ENCODE peak calls at places on chromosomes 16 and 17, in seven cellular contexts. One of them, this sample, is unnamed.

GRCh38 chr17:6753006-6753445 is 2.8 kb upstream of the XAF1 start:
- DNase-seq in NCI-H460: no peak
- DNase-seq in Calu3: no peak
- DNase-seq in ACHN: no peak
- DNase-seq in left ventricle myocardium superior: peak
- DNase-seq in AG08396: peak
- DNase-seq in aorta: peak
- DNase-seq in this sample: no peak

GRCh38 chr17:45248132-45248936 is 13.6 kb downstream of the SPATA32 start:
- DNase-seq in Calu3: peak
- DNase-seq in AG08396: no peak
- DNase-seq in aorta: no peak
- DNase-seq in NCI-H460: no peak
- DNase-seq in ACHN: peak
- DNase-seq in left ventricle myocardium superior: peak
- DNase-seq in this sample: peak

GRCh38 chr17:77684803-77685580 is 273.5 kb upstream of the TNRC6C start:
- DNase-seq in aorta: no peak
- DNase-seq in Calu3: no peak
- DNase-seq in NCI-H460: no peak
- DNase-seq in AG08396: no peak
- DNase-seq in ACHN: no peak
- DNase-seq in left ventricle myocardium superior: no peak
- DNase-seq in this sample: no peak

GRCh38 chr17:57174591-57174990 is 81.7 kb upstream of the MSI2 start:
- DNase-seq in AG08396: no peak
- DNase-seq in NCI-H460: no peak
- DNase-seq in Calu3: no peak
- DNase-seq in left ventricle myocardium superior: no peak
- DNase-seq in ACHN: no peak
- DNase-seq in aorta: no peak
- DNase-seq in this sample: no peak

GRCh38 chr17:41748275-41748674 is 13.8 kb upstream of the HAP1 start:
- DNase-seq in NCI-H460: no peak
- DNase-seq in ACHN: no peak
- DNase-seq in Calu3: no peak
- DNase-seq in AG08396: no peak
- DNase-seq in aorta: no peak
- DNase-seq in left ventricle myocardium superior: no peak
- DNase-seq in this sample: no peak

GRCh38 chr16:82024883-82025282 is 10.2 kb upstream of the HSD17B2 start:
- DNase-seq in NCI-H460: no peak
- DNase-seq in ACHN: no peak
- DNase-seq in left ventricle myocardium superior: no peak
- DNase-seq in Calu3: no peak
- DNase-seq in AG08396: no peak
- DNase-seq in aorta: no peak
- DNase-seq in this sample: no peak

GRCh38 chr17:65163990-65164495 is 26.9 kb downstream of the RGS9 start:
- DNase-seq in NCI-H460: peak
- DNase-seq in aorta: no peak
- DNase-seq in Calu3: peak
- DNase-seq in ACHN: peak
- DNase-seq in left ventricle myocardium superior: no peak
- DNase-seq in AG08396: peak
- DNase-seq in this sample: peak

GRCh38 chr16:68991075-68991474 is 114.4 kb upstream of the HAS3 start:
- DNase-seq in ACHN: no peak
- DNase-seq in Calu3: no peak
- DNase-seq in AG08396: no peak
- DNase-seq in NCI-H460: no peak
- DNase-seq in aorta: no peak
- DNase-seq in left ventricle myocardium superior: no peak
- DNase-seq in this sample: no peak

GRCh38 chr16:56263711-56264608 is 72.7 kb downstream of the GNAO1 start:
- DNase-seq in AG08396: no peak
- DNase-seq in ACHN: no peak
- DNase-seq in NCI-H460: no peak
- DNase-seq in left ventricle myocardium superior: peak
- DNase-seq in aorta: no peak
- DNase-seq in Calu3: no peak
- DNase-seq in this sample: peak

GRCh38 chr17:40319651-40320550 is 10.9 kb downstream of the RARA start:
- DNase-seq in ACHN: no peak
- DNase-seq in NCI-H460: no peak
- DNase-seq in Calu3: peak
- DNase-seq in left ventricle myocardium superior: peak
- DNase-seq in AG08396: no peak
- DNase-seq in aorta: peak
- DNase-seq in this sample: no peak

GRCh38 chr16:66616592-66616991 is 12.1 kb downstream of the CMTM3 start:
- DNase-seq in NCI-H460: no peak
- DNase-seq in left ventricle myocardium superior: no peak
- DNase-seq in AG08396: no peak
- DNase-seq in aorta: no peak
- DNase-seq in ACHN: peak
- DNase-seq in Calu3: no peak
- DNase-seq in this sample: no peak

GRCh38 chr17:49022391-49022941 is 25.3 kb downstream of the IGF2BP1 start:
- DNase-seq in NCI-H460: no peak
- DNase-seq in AG08396: peak
- DNase-seq in Calu3: peak
- DNase-seq in ACHN: peak
- DNase-seq in left ventricle myocardium superior: no peak
- DNase-seq in aorta: no peak
- DNase-seq in this sample: no peak

GRCh38 chr16:85417156-85417860 is 195.8 kb upstream of the GSE1 start:
- DNase-seq in ACHN: no peak
- DNase-seq in left ventricle myocardium superior: peak
- DNase-seq in NCI-H460: no peak
- DNase-seq in Calu3: no peak
- DNase-seq in AG08396: no peak
- DNase-seq in aorta: peak
- DNase-seq in this sample: no peak

GRCh38 chr16:10938321-10938720 is 3.9 kb downstream of the DEXI start:
- DNase-seq in AG08396: no peak
- DNase-seq in NCI-H460: no peak
- DNase-seq in left ventricle myocardium superior: no peak
- DNase-seq in Calu3: no peak
- DNase-seq in ACHN: no peak
- DNase-seq in aorta: no peak
- DNase-seq in this sample: no peak

GRCh38 chr16:78441298-78441697 is 341.8 kb downstream of the WWOX start:
- DNase-seq in left ventricle myocardium superior: no peak
- DNase-seq in Calu3: no peak
- DNase-seq in aorta: no peak
- DNase-seq in AG08396: no peak
- DNase-seq in ACHN: no peak
- DNase-seq in NCI-H460: no peak
- DNase-seq in this sample: no peak

GRCh38 chr17:52410781-52411180 is 252.3 kb upstream of the CA10 start:
- DNase-seq in ACHN: no peak
- DNase-seq in left ventricle myocardium superior: no peak
- DNase-seq in aorta: no peak
- DNase-seq in NCI-H460: no peak
- DNase-seq in Calu3: no peak
- DNase-seq in AG08396: no peak
- DNase-seq in this sample: no peak

GRCh38 chr17:73324711-73325526 is 13.1 kb upstream of the CDC42EP4 start:
- DNase-seq in Calu3: no peak
- DNase-seq in NCI-H460: no peak
- DNase-seq in left ventricle myocardium superior: no peak
- DNase-seq in aorta: no peak
- DNase-seq in ACHN: no peak
- DNase-seq in AG08396: no peak
- DNase-seq in this sample: no peak

GRCh38 chr16:17364319-17365210 is 106.2 kb downstream of the XYLT1 start:
- DNase-seq in left ventricle myocardium superior: no peak
- DNase-seq in aorta: no peak
- DNase-seq in ACHN: no peak
- DNase-seq in Calu3: peak
- DNase-seq in AG08396: peak
- DNase-seq in NCI-H460: no peak
- DNase-seq in this sample: no peak

GRCh38 chr16:49811630-49812334 is 44.1 kb downstream of the ZNF423 start:
- DNase-seq in Calu3: no peak
- DNase-seq in NCI-H460: no peak
- DNase-seq in AG08396: no peak
- DNase-seq in left ventricle myocardium superior: peak
- DNase-seq in aorta: no peak
- DNase-seq in ACHN: no peak
- DNase-seq in this sample: no peak

GRCh38 chr16:88504489-88505404 is 51.7 kb downstream of the ZFPM1 start:
- DNase-seq in left ventricle myocardium superior: no peak
- DNase-seq in NCI-H460: no peak
- DNase-seq in Calu3: peak
- DNase-seq in aorta: no peak
- DNase-seq in ACHN: no peak
- DNase-seq in AG08396: no peak
- DNase-seq in this sample: no peak

GRCh38 chr17:2749784-2750181 is 331 bp upstream of the CCDC92B start:
- DNase-seq in left ventricle myocardium superior: peak
- DNase-seq in NCI-H460: peak
- DNase-seq in ACHN: peak
- DNase-seq in aorta: peak
- DNase-seq in AG08396: peak
- DNase-seq in Calu3: peak
- DNase-seq in this sample: peak

GRCh38 chr16:75456971-75457370 is 7.5 kb downstream of the TMEM170A start:
- DNase-seq in left ventricle myocardium superior: peak
- DNase-seq in aorta: no peak
- DNase-seq in AG08396: no peak
- DNase-seq in Calu3: no peak
- DNase-seq in NCI-H460: no peak
- DNase-seq in ACHN: no peak
- DNase-seq in this sample: no peak

GRCh38 chr16:69201787-69202186 is 14.8 kb downstream of the SNTB2 start:
- DNase-seq in left ventricle myocardium superior: no peak
- DNase-seq in ACHN: no peak
- DNase-seq in AG08396: no peak
- DNase-seq in Calu3: no peak
- DNase-seq in aorta: no peak
- DNase-seq in NCI-H460: no peak
- DNase-seq in this sample: no peak

GRCh38 chr17:77831497-77832179 is 126.9 kb upstream of the TNRC6C start:
- DNase-seq in ACHN: peak
- DNase-seq in NCI-H460: no peak
- DNase-seq in AG08396: peak
- DNase-seq in left ventricle myocardium superior: peak
- DNase-seq in Calu3: peak
- DNase-seq in aorta: peak
- DNase-seq in this sample: no peak

GRCh38 chr17:61496957-61497653 is 44.9 kb downstream of the TBX4 start:
- DNase-seq in aorta: no peak
- DNase-seq in NCI-H460: no peak
- DNase-seq in Calu3: no peak
- DNase-seq in ACHN: no peak
- DNase-seq in left ventricle myocardium superior: no peak
- DNase-seq in AG08396: no peak
- DNase-seq in this sample: no peak

GRCh38 chr16:64841482-64841881 is 280.4 kb downstream of the CDH11 start:
- DNase-seq in Calu3: no peak
- DNase-seq in left ventricle myocardium superior: no peak
- DNase-seq in ACHN: no peak
- DNase-seq in aorta: no peak
- DNase-seq in AG08396: no peak
- DNase-seq in NCI-H460: no peak
- DNase-seq in this sample: no peak

GRCh38 chr16:23103603-23104002 is 45.6 kb downstream of the USP31 start:
- DNase-seq in NCI-H460: no peak
- DNase-seq in AG08396: no peak
- DNase-seq in left ventricle myocardium superior: no peak
- DNase-seq in Calu3: no peak
- DNase-seq in ACHN: no peak
- DNase-seq in aorta: no peak
- DNase-seq in this sample: no peak

GRCh38 chr16:19410435-19411153 is 7.1 kb upstream of the TMC5 start:
- DNase-seq in left ventricle myocardium superior: peak
- DNase-seq in Calu3: peak
- DNase-seq in aorta: peak
- DNase-seq in AG08396: peak
- DNase-seq in ACHN: peak
- DNase-seq in NCI-H460: peak
- DNase-seq in this sample: no peak

This sample was measured in K562.